ENCODE peak calls at places on chromosomes 1 and 21, in seven cellular contexts. N, C, K, E, G, Z and L are unnamed samples.

GRCh38 chr1:223429313-223429731 is 36.1 kb downstream of the CCDC185 start:
- DNase-seq in C (no peak), E (no peak), Z (no peak), N (no peak), G (no peak), K (no peak), L (peak)

GRCh38 chr1:237324226-237324625 is 282.2 kb downstream of the RYR2 start:
- DNase-seq in E (no peak), Z (no peak), K (no peak), G (no peak), C (no peak), N (no peak), L (no peak)

GRCh38 chr1:150692720-150693119 is 4.2 kb downstream of the GOLPH3L start:
- DNase-seq in E (no peak), G (peak), C (no peak), N (no peak), K (no peak), Z (no peak), L (no peak)

GRCh38 chr1:68269637-68270430 is 37.5 kb upstream of the WLS start:
- DNase-seq in G (no peak), K (no peak), C (no peak), N (no peak), E (no peak), Z (no peak), L (no peak)

GRCh38 chr21:44845418-44846200 is 27.7 kb upstream of the SUMO3 start:
- DNase-seq in Z (peak), G (peak), N (peak), C (peak), K (peak), E (peak), L (peak)

GRCh38 chr1:26993237-26994019 is at the start of gene TRNP1:
- DNase-seq in N (peak), G (peak), E (no peak), C (peak), K (peak), Z (peak), L (peak)

GRCh38 chr1:144101397-144102050 is 129.7 kb upstream of the FAM72C start:
- DNase-seq in N (peak), E (no peak), G (no peak), Z (peak), C (peak), K (no peak), L (peak)

GRCh38 chr21:36701912-36702621 is 3.2 kb downstream of the SIM2 start:
- DNase-seq in C (no peak), G (no peak), E (no peak), N (no peak), Z (no peak), K (no peak), L (no peak)

GRCh38 chr1:50110084-50110615 is 1.4 kb downstream of the ELAVL4 start:
- DNase-seq in E (no peak), G (no peak), K (no peak), Z (no peak), N (no peak), C (no peak), L (no peak)

GRCh38 chr1:241408170-241408569 is 51.2 kb upstream of the RGS7 start:
- DNase-seq in E (no peak), Z (no peak), N (no peak), G (peak), C (no peak), K (no peak), L (no peak)

GRCh38 chr1:1599919-1600860 is at the start of gene FNDC10:
- DNase-seq in E (no peak), C (no peak), G (no peak), Z (no peak), N (no peak), K (no peak), L (no peak)

GRCh38 chr1:65141394-65141793 is 6.6 kb upstream of the AK4 start:
- DNase-seq in E (no peak), C (no peak), K (no peak), Z (no peak), N (no peak), G (peak), L (no peak)

GRCh38 chr21:35528109-35529042 is 479.3 kb upstream of the RUNX1 start:
- DNase-seq in N (peak), K (no peak), E (no peak), C (peak), G (no peak), Z (peak), L (no peak)

GRCh38 chr1:22018583-22019559 is 17.4 kb downstream of the CELA3A start:
- DNase-seq in G (peak), C (peak), K (no peak), E (no peak), N (no peak), Z (peak), L (peak)